ENCODE peak calls at places on chromosomes 11 and 22, in four cellular contexts. V is posterior cingulate gyrus, W is ACHN, C is NCI-H446. D is an unnamed sample.

GRCh38 chr11:123122341-123122740 is 60.4 kb upstream of the HSPA8 start:
- DNase-seq in V (no peak), W (no peak), C (no peak), D (peak; percentile 66)

GRCh38 chr11:131278472-131278871 is 91.9 kb upstream of the NTM start:
- DNase-seq in V (peak; percentile 89), W (no peak), C (no peak), D (no peak)

GRCh38 chr11:113435190-113435968 is 39.8 kb downstream of the DRD2 start:
- DNase-seq in V (no peak), W (no peak), C (no peak), D (no peak)

GRCh38 chr11:118996926-118997626 is 862 bp upstream of the CENATAC start:
- DNase-seq in V (peak; percentile 81), W (no peak), C (no peak), D (no peak)

GRCh38 chr22:40567106-40567505 is 69.4 kb downstream of the MRTFA start:
- DNase-seq in V (no peak), W (no peak), C (no peak), D (no peak)

GRCh38 chr11:78975081-78975480 is 400.4 kb upstream of the NARS2 start:
- DNase-seq in V (peak; percentile 87), W (no peak), C (no peak), D (no peak)

GRCh38 chr11:72141066-72141465 is 5.5 kb downstream of the FOLR3 start:
- DNase-seq in V (no peak), W (peak; percentile 92), C (no peak), D (no peak)

GRCh38 chr11:103907548-103908455 is 128.6 kb upstream of the DDI1 start:
- DNase-seq in V (no peak), W (no peak), C (no peak), D (no peak)

GRCh38 chr11:85596886-85597285 is 30.3 kb downstream of the DLG2 start:
- DNase-seq in V (no peak), W (no peak), C (no peak), D (no peak)

GRCh38 chr11:32390712-32391111 is 44.6 kb downstream of the WT1 start:
- DNase-seq in V (no peak), W (no peak), C (no peak), D (no peak)

GRCh38 chr22:30182365-30182764 is 64.2 kb downstream of the LIF start:
- DNase-seq in V (no peak), W (peak; percentile 90), C (no peak), D (no peak)

GRCh38 chr22:42202669-42203068 is 67.8 kb downstream of the TCF20 start:
- DNase-seq in V (no peak), W (no peak), C (no peak), D (no peak)

GRCh38 chr11:78037056-78037455 is 14.0 kb upstream of the KCTD14 start:
- DNase-seq in V (peak; percentile 55), W (no peak), C (no peak), D (no peak)

GRCh38 chr11:109808569-109808968 is 284.6 kb upstream of the ZC3H12C start:
- DNase-seq in V (no peak), W (no peak), C (no peak), D (no peak)

GRCh38 chr11:83140691-83141455 is 16.1 kb upstream of the PCF11 start:
- DNase-seq in V (no peak), W (no peak), C (no peak), D (no peak)

GRCh38 chr22:47593911-47594311 is 831.5 kb downstream of the TBC1D22A start:
- DNase-seq in V (no peak), W (no peak), C (no peak), D (no peak)

GRCh38 chr11:75024764-75025211 is 36.1 kb downstream of the NEU3 start:
- DNase-seq in V (peak; percentile 87), W (no peak), C (no peak), D (no peak)

GRCh38 chr22:40238425-40239344 is 61.0 kb downstream of the TNRC6B start:
- DNase-seq in V (no peak), W (peak; percentile 49), C (no peak), D (no peak)

GRCh38 chr11:29260939-29261705 is 755.7 kb downstream of the KCNA4 start:
- DNase-seq in V (no peak), W (peak; percentile 48), C (no peak), D (peak; percentile 66)

GRCh38 chr11:14676068-14676467 is 32.5 kb downstream of the PDE3B start:
- DNase-seq in V (no peak), W (no peak), C (no peak), D (peak; percentile 15)

GRCh38 chr11:77557553-77557952 is 32.2 kb upstream of the AQP11 start:
- DNase-seq in V (no peak), W (peak; percentile 7), C (no peak), D (no peak)